ENCODE peak calls at places on chromosomes 13 and 19, in six cellular contexts. One of them, this sample, is unnamed.

GRCh38 chr13:94988654-94989053 is 276.3 kb upstream of the SOX21 start:
- DNase-seq in HT1080: peak
- DNase-seq in posterior vena cava: no peak
- DNase-seq in mesendoderm: peak
- DNase-seq in GM03348: no peak
- DNase-seq in RCC 7860: no peak
- DNase-seq in this sample: no peak

GRCh38 chr13:64274481-64275217 is 2859.0 kb upstream of the PCDH20 start:
- DNase-seq in HT1080: no peak
- DNase-seq in posterior vena cava: no peak
- DNase-seq in mesendoderm: no peak
- DNase-seq in GM03348: no peak
- DNase-seq in RCC 7860: no peak
- DNase-seq in this sample: no peak

GRCh38 chr13:110301606-110302131 is 5.3 kb downstream of the COL4A1 start:
- DNase-seq in HT1080: no peak
- DNase-seq in posterior vena cava: no peak
- DNase-seq in mesendoderm: peak
- DNase-seq in GM03348: no peak
- DNase-seq in RCC 7860: peak
- DNase-seq in this sample: no peak

GRCh38 chr19:52028780-52029123 is 573 bp upstream of the ZNF614 start:
- DNase-seq in HT1080: no peak
- DNase-seq in posterior vena cava: no peak
- DNase-seq in mesendoderm: no peak
- DNase-seq in GM03348: no peak
- DNase-seq in RCC 7860: no peak
- DNase-seq in this sample: no peak

GRCh38 chr19:17757125-17757524 is 5.8 kb downstream of the FCHO1 start:
- DNase-seq in HT1080: peak
- DNase-seq in posterior vena cava: no peak
- DNase-seq in mesendoderm: no peak
- DNase-seq in GM03348: peak
- DNase-seq in RCC 7860: peak
- DNase-seq in this sample: no peak

GRCh38 chr13:50921706-50922105 is 12.1 kb downstream of the RNASEH2B start:
- DNase-seq in HT1080: no peak
- DNase-seq in posterior vena cava: no peak
- DNase-seq in mesendoderm: no peak
- DNase-seq in GM03348: no peak
- DNase-seq in RCC 7860: no peak
- DNase-seq in this sample: no peak

GRCh38 chr13:82358284-82358683 is 1524.0 kb downstream of the SLITRK1 start:
- DNase-seq in HT1080: no peak
- DNase-seq in posterior vena cava: no peak
- DNase-seq in mesendoderm: no peak
- DNase-seq in GM03348: no peak
- DNase-seq in RCC 7860: no peak
- DNase-seq in this sample: no peak

GRCh38 chr19:33266971-33267484 is 35.3 kb downstream of the CEBPA start:
- DNase-seq in HT1080: no peak
- DNase-seq in posterior vena cava: no peak
- DNase-seq in mesendoderm: no peak
- DNase-seq in GM03348: no peak
- DNase-seq in RCC 7860: no peak
- DNase-seq in this sample: no peak

GRCh38 chr13:110114351-110114750 is 192.6 kb downstream of the COL4A1 start:
- DNase-seq in HT1080: no peak
- DNase-seq in posterior vena cava: no peak
- DNase-seq in mesendoderm: no peak
- DNase-seq in GM03348: no peak
- DNase-seq in RCC 7860: no peak
- DNase-seq in this sample: no peak

GRCh38 chr13:71625183-71625582 is 241.8 kb downstream of the DACH1 start:
- DNase-seq in HT1080: no peak
- DNase-seq in posterior vena cava: no peak
- DNase-seq in mesendoderm: no peak
- DNase-seq in GM03348: no peak
- DNase-seq in RCC 7860: no peak
- DNase-seq in this sample: no peak

GRCh38 chr13:22801402-22802003 is 379.3 kb upstream of the SGCG start:
- DNase-seq in HT1080: no peak
- DNase-seq in posterior vena cava: no peak
- DNase-seq in mesendoderm: peak
- DNase-seq in GM03348: peak
- DNase-seq in RCC 7860: no peak
- DNase-seq in this sample: no peak

GRCh38 chr19:46225558-46226004 is 4.0 kb upstream of the IGFL1 start:
- DNase-seq in HT1080: no peak
- DNase-seq in posterior vena cava: no peak
- DNase-seq in mesendoderm: no peak
- DNase-seq in GM03348: no peak
- DNase-seq in RCC 7860: no peak
- DNase-seq in this sample: no peak

GRCh38 chr19:5691205-5691929 is 1.3 kb downstream of the RPL36 start:
- DNase-seq in HT1080: peak
- DNase-seq in posterior vena cava: peak
- DNase-seq in mesendoderm: no peak
- DNase-seq in GM03348: peak
- DNase-seq in RCC 7860: peak
- DNase-seq in this sample: peak

GRCh38 chr19:47832723-47833122 is 11.0 kb downstream of the CRX start:
- DNase-seq in HT1080: no peak
- DNase-seq in posterior vena cava: no peak
- DNase-seq in mesendoderm: peak
- DNase-seq in GM03348: no peak
- DNase-seq in RCC 7860: no peak
- DNase-seq in this sample: no peak

GRCh38 chr19:18317998-18318800 is 4.7 kb downstream of the LSM4 start:
- DNase-seq in HT1080: no peak
- DNase-seq in posterior vena cava: no peak
- DNase-seq in mesendoderm: no peak
- DNase-seq in GM03348: peak
- DNase-seq in RCC 7860: no peak
- DNase-seq in this sample: no peak

GRCh38 chr19:54489766-54490165 is 12.9 kb upstream of the LAIR2 start:
- DNase-seq in HT1080: no peak
- DNase-seq in posterior vena cava: peak
- DNase-seq in mesendoderm: no peak
- DNase-seq in GM03348: no peak
- DNase-seq in RCC 7860: no peak
- DNase-seq in this sample: no peak

GRCh38 chr19:6103217-6103644 is 7.1 kb downstream of the RFX2 start:
- DNase-seq in HT1080: peak
- DNase-seq in posterior vena cava: peak
- DNase-seq in mesendoderm: no peak
- DNase-seq in GM03348: peak
- DNase-seq in RCC 7860: no peak
- DNase-seq in this sample: no peak

GRCh38 chr19:42206871-42207755 is 10.4 kb downstream of the DEDD2 start:
- DNase-seq in HT1080: peak
- DNase-seq in posterior vena cava: no peak
- DNase-seq in mesendoderm: no peak
- DNase-seq in GM03348: peak
- DNase-seq in RCC 7860: peak
- DNase-seq in this sample: no peak

GRCh38 chr13:51894239-51894638 is 32.5 kb downstream of the CCDC70 start:
- DNase-seq in HT1080: peak
- DNase-seq in posterior vena cava: no peak
- DNase-seq in mesendoderm: peak
- DNase-seq in GM03348: no peak
- DNase-seq in RCC 7860: no peak
- DNase-seq in this sample: no peak

GRCh38 chr19:32416749-32417469 is 11.3 kb downstream of the DPY19L3 start:
- DNase-seq in HT1080: no peak
- DNase-seq in posterior vena cava: no peak
- DNase-seq in mesendoderm: peak
- DNase-seq in GM03348: peak
- DNase-seq in RCC 7860: no peak
- DNase-seq in this sample: no peak